ENCODE peak calls at places on chromosomes 16 and 17, in four cellular contexts. O is GM19239; G is RWPE1; P is stimulated activated CD8-positive, alpha-beta memory T cell treated with anti-CD3 and anti-CD28 coated beads, Interleukin-7, amount 100 ng/mL, for 24 hours. W is an unnamed sample.
A peak's percentile ranks its signal among the peaks of the same experiment; 100 is the strongest.

GRCh38 chr17:15298176-15298575 is 33.0 kb upstream of the PMP22 start:
- DNase-seq in O (no peak), G (no peak), P (no peak), W (no peak)

GRCh38 chr16:50313596-50314483 is 47.5 kb downstream of the ADCY7 start:
- DNase-seq in O (no peak), G (no peak), P (no peak), W (no peak)

GRCh38 chr16:4011940-4012629 is 104.2 kb downstream of the ADCY9 start:
- DNase-seq in O (no peak), G (no peak), P (no peak), W (no peak)

GRCh38 chr16:90048347-90048722 is 28.8 kb downstream of the PRDM7 start:
- DNase-seq in O (no peak), G (no peak), P (no peak), W (no peak)

GRCh38 chr17:42629420-42630009 is 20.0 kb downstream of the TUBG1 start:
- DNase-seq in O (no peak), G (no peak), P (no peak), W (no peak)

GRCh38 chr17:76204277-76204676 is 36.0 kb downstream of the RNF157 start:
- DNase-seq in O (no peak), G (peak; percentile 86), P (no peak), W (peak; percentile 21)

GRCh38 chr17:47204722-47205418 is 4.3 kb upstream of the MYL4 start:
- DNase-seq in O (no peak), G (no peak), P (no peak), W (no peak)

GRCh38 chr16:84606081-84606875 is 11.6 kb downstream of the COTL1 start:
- DNase-seq in O (no peak), G (no peak), P (no peak), W (no peak)

GRCh38 chr17:44188757-44189403 is 2.1 kb downstream of the TMUB2 start:
- DNase-seq in O (no peak), G (no peak), P (no peak), W (no peak)

GRCh38 chr17:54269886-54270285 is 447.2 kb downstream of the KIF2B start:
- DNase-seq in O (no peak), G (peak; percentile 20), P (no peak), W (no peak)

GRCh38 chr17:35865412-35866355 is 3.0 kb downstream of the HEATR9 start:
- DNase-seq in O (no peak), G (peak; percentile 47), P (no peak), W (no peak)

GRCh38 chr17:3335876-3336275 is 37.7 kb upstream of the OR3A1 start:
- DNase-seq in O (no peak), G (no peak), P (no peak), W (no peak)

GRCh38 chr17:15279011-15279477 is 13.9 kb upstream of the PMP22 start:
- DNase-seq in O (no peak), G (peak; percentile 57), P (no peak), W (peak; percentile 68)

GRCh38 chr17:77120866-77121265 is 19.9 kb upstream of the SEC14L1 start:
- DNase-seq in O (no peak), G (no peak), P (no peak), W (no peak)

GRCh38 chr17:79730769-79731483 is at the start of gene ENPP7:
- DNase-seq in O (no peak), G (no peak), P (no peak), W (no peak)

GRCh38 chr17:76988796-76989195 is 120.6 kb downstream of the MGAT5B start:
- DNase-seq in O (no peak), G (no peak), P (no peak), W (no peak)

GRCh38 chr16:80968386-80969113 is 38.1 kb downstream of the CMC2 start:
- DNase-seq in O (no peak), G (no peak), P (no peak), W (peak; percentile 36)

GRCh38 chr17:4420692-4421131 is 13.0 kb upstream of the SPNS3 start:
- DNase-seq in O (peak; percentile 72), G (peak; percentile 76), P (no peak), W (peak; percentile 12)

GRCh38 chr17:58229881-58230280 is 8.5 kb upstream of the LPO start:
- DNase-seq in O (no peak), G (no peak), P (no peak), W (no peak)

GRCh38 chr17:40065041-40065770 is 2.4 kb downstream of the THRA start:
- DNase-seq in O (no peak), G (no peak), P (no peak), W (no peak)

GRCh38 chr17:56699186-56699895 is 105.8 kb downstream of the NOG start:
- DNase-seq in O (no peak), G (peak; percentile 99), P (no peak), W (peak; percentile 93)

GRCh38 chr17:12927541-12928425 is 90.0 kb downstream of the ELAC2 start:
- DNase-seq in O (no peak), G (no peak), P (no peak), W (peak; percentile 45)

GRCh38 chr16:88642881-88643545 is 4.6 kb downstream of the IL17C start:
- DNase-seq in O (no peak), G (no peak), P (no peak), W (no peak)

GRCh38 chr17:50953518-50953830 is 87.3 kb upstream of the TOB1 start:
- DNase-seq in O (no peak), G (no peak), P (no peak), W (no peak)

GRCh38 chr16:49463529-49463928 is 89.9 kb downstream of the C16orf78 start:
- DNase-seq in O (peak; percentile 56), G (no peak), P (no peak), W (no peak)

GRCh38 chr17:29149431-29150064 is 30.6 kb downstream of the MYO18A start:
- DNase-seq in O (no peak), G (no peak), P (no peak), W (no peak)

GRCh38 chr17:21024024-21024423 is 18.8 kb downstream of the USP22 start:
- DNase-seq in O (no peak), G (no peak), P (no peak), W (no peak)

GRCh38 chr16:65125871-65126270 is 4.0 kb upstream of the CDH11 start:
- DNase-seq in O (no peak), G (no peak), P (no peak), W (no peak)

GRCh38 chr17:49510059-49510719 is 15.1 kb downstream of the NGFR start:
- DNase-seq in O (no peak), G (no peak), P (no peak), W (no peak)

GRCh38 chr16:58046054-58046881 is 20.7 kb downstream of the MMP15 start:
- DNase-seq in O (no peak), G (no peak), P (no peak), W (no peak)

GRCh38 chr17:79699386-79700036 is 31.2 kb upstream of the ENPP7 start:
- DNase-seq in O (no peak), G (no peak), P (no peak), W (no peak)

GRCh38 chr17:58084317-58084981 is 1.2 kb downstream of the DYNLL2 start:
- DNase-seq in O (peak; percentile 63), G (peak; percentile 54), P (peak; percentile 11), W (no peak)

GRCh38 chr17:64185101-64185500 is 55.2 kb upstream of the ERN1 start:
- DNase-seq in O (no peak), G (no peak), P (no peak), W (no peak)

GRCh38 chr16:46991729-46992704 is 18.5 kb upstream of the DNAJA2 start:
- DNase-seq in O (no peak), G (no peak), P (no peak), W (no peak)

GRCh38 chr16:69083306-69083941 is 22.0 kb upstream of the HAS3 start:
- DNase-seq in O (no peak), G (no peak), P (no peak), W (no peak)

GRCh38 chr16:65318590-65319267 is 196.9 kb upstream of the CDH11 start:
- DNase-seq in O (no peak), G (no peak), P (no peak), W (no peak)

GRCh38 chr17:54372071-54372720 is 528.5 kb upstream of the TOM1L1 start:
- DNase-seq in O (no peak), G (no peak), P (no peak), W (no peak)

GRCh38 chr17:28948342-28948741 is 3.0 kb downstream of the PHF12 start:
- DNase-seq in O (no peak), G (no peak), P (no peak), W (no peak)

GRCh38 chr16:65154321-65154720 is 32.5 kb upstream of the CDH11 start:
- DNase-seq in O (no peak), G (no peak), P (no peak), W (no peak)